ENCODE peak calls at places on chromosomes 13 and 19, in four cellular contexts. E is fibroblast of lung, R is mammary epithelial cell, W is mesenchymal stem cell. B is an unnamed sample. For H3K4me1, the result is how much of the 10 kb centered on the place peaks cover.

GRCh38 chr13:21898461-21898860 is 227.6 kb downstream of the FGF9 start:
- DNase-seq in W (no peak), R (no peak), E (no peak), B (no peak)

GRCh38 chr19:18526316-18526715 is 4.4 kb upstream of the ELL start:
- DNase-seq in E (no peak), W (no peak), R (peak), B (no peak)

GRCh38 chr13:113759525-113760137 is 605 bp downstream of the TMEM255B start:
- DNase-seq in R (peak), W (peak), E (no peak), B (peak)

GRCh38 chr19:8609210-8610040 is 1.1 kb downstream of the ADAMTS10 start:
- DNase-seq in E (peak), W (peak), R (no peak), B (peak)

GRCh38 chr13:32264407-32264806 is 50.8 kb downstream of the ZAR1L start:
- DNase-seq in E (peak), W (peak), R (peak), B (peak)

GRCh38 chr13:50419896-50420295 is 404.7 kb downstream of the KCNRG start:
- DNase-seq in W (no peak), R (no peak), E (no peak), B (no peak)

GRCh38 chr13:106573279-106573831 is 5.4 kb upstream of the ARGLU1 start:
- DNase-seq in E (peak), R (no peak), W (no peak), B (no peak)

GRCh38 chr13:32045963-32046785 is 14.6 kb downstream of the FRY start:
- DNase-seq in W (peak), R (peak), E (peak), B (peak)

GRCh38 chr13:101059803-101060202 is 356.5 kb downstream of the NALCN start:
- DNase-seq in W (no peak), E (no peak), R (no peak), B (no peak)

GRCh38 chr19:31570718-31571117 is 221.5 kb upstream of the TSHZ3 start:
- DNase-seq in W (no peak), R (no peak), E (no peak), B (no peak)

GRCh38 chr19:18496167-18496979 is 25.5 kb downstream of the ELL start:
- DNase-seq in W (peak), R (peak), E (peak), B (peak)

GRCh38 chr13:44238011-44238421 is 135.6 kb upstream of the SERP2 start:
- DNase-seq in W (peak), E (peak), R (peak), B (peak)

GRCh38 chr19:8390617-8390981 is 439 bp downstream of the RAB11B start:
- DNase-seq in E (peak), R (peak), W (peak), B (peak)

GRCh38 chr13:23867027-23867491 is 22.1 kb downstream of the MIPEP start:
- DNase-seq in W (peak), R (peak), E (peak), B (peak)
- H3K9ac ChIP-seq in W (peak), R (no peak), E (no peak), B (no peak)

GRCh38 chr19:1239796-1240737 is 1.5 kb upstream of the ATP5F1D start:
- DNase-seq in E (peak), R (peak), W (peak), B (peak)
- H3K4me1 ChIP-seq in E (under half), R (under half), W (half or more), B (under half)

GRCh38 chr13:37105251-37105714 is at the start of gene CSNK1A1L:
- DNase-seq in E (no peak), W (no peak), R (no peak), B (no peak)
- H3K9ac ChIP-seq in E (no peak), W (no peak), R (no peak), B (no peak)

GRCh38 chr19:45866400-45867176 is 2.5 kb downstream of the FOXA3 start:
- DNase-seq in R (no peak), E (no peak), W (no peak), B (no peak)
- H3K4me1 ChIP-seq in R (under half), E (under half), W (under half), B (under half)